ENCODE peak calls at places on chromosomes 11 and 22, in four cellular contexts. Z, E, W and F are unnamed samples.

GRCh38 chr11:7032692-7033091 is 12.4 kb downstream of the NLRP14 start:
- DNase-seq in Z (no peak), E (no peak), W (no peak), F (no peak)

GRCh38 chr22:19984201-19984753 is 32.3 kb downstream of the ARVCF start:
- DNase-seq in Z (no peak), E (no peak), W (peak), F (peak)

GRCh38 chr11:111046291-111046690 is 199.2 kb upstream of the POU2AF2 start:
- DNase-seq in Z (no peak), E (no peak), W (no peak), F (peak)

GRCh38 chr11:111665779-111666178 is 63.5 kb downstream of the SIK2 start:
- DNase-seq in Z (peak), E (peak), W (peak), F (peak)

GRCh38 chr11:16352707-16353106 is 3.6 kb downstream of the SOX6 start:
- DNase-seq in Z (no peak), E (no peak), W (no peak), F (no peak)

GRCh38 chr11:7514099-7514725 is 413 bp downstream of the PPFIBP2 start:
- DNase-seq in Z (no peak), E (peak), W (peak), F (no peak)

GRCh38 chr11:2739531-2740274 is 39.9 kb upstream of the KCNQ1OT1 start:
- DNase-seq in Z (no peak), E (no peak), W (no peak), F (no peak)

GRCh38 chr11:12865871-12866595 is 143.1 kb upstream of the RASSF10 start:
- DNase-seq in Z (no peak), E (no peak), W (no peak), F (no peak)

GRCh38 chr11:67520856-67521824 is 2.1 kb downstream of the CABP2 start:
- DNase-seq in Z (no peak), E (peak), W (no peak), F (no peak)

GRCh38 chr11:46698597-46698996 is 1.8 kb downstream of the ARHGAP1 start:
- DNase-seq in Z (no peak), E (no peak), W (no peak), F (no peak)

GRCh38 chr11:24588075-24588474 is 91.2 kb downstream of the LUZP2 start:
- DNase-seq in Z (no peak), E (no peak), W (peak), F (no peak)

GRCh38 chr11:10600570-10601248 is 32.2 kb upstream of the LYVE1 start:
- DNase-seq in Z (no peak), E (no peak), W (no peak), F (no peak)

GRCh38 chr11:65801153-65801987 is 14.5 kb downstream of the OVOL1 start:
- DNase-seq in Z (no peak), E (no peak), W (no peak), F (no peak)

GRCh38 chr11:89381094-89381493 is 110.1 kb downstream of the NOX4 start:
- DNase-seq in Z (no peak), E (no peak), W (peak), F (peak)

GRCh38 chr11:102223859-102224258 is 93.4 kb upstream of the BIRC3 start:
- DNase-seq in Z (peak), E (no peak), W (no peak), F (no peak)

GRCh38 chr11:43573233-43573632 is 107.3 kb upstream of the HSD17B12 start:
- DNase-seq in Z (no peak), E (peak), W (peak), F (no peak)

GRCh38 chr11:441418-442274 is at the start of gene ANO9:
- DNase-seq in Z (peak), E (peak), W (no peak), F (no peak)

GRCh38 chr11:64056213-64056785 is 20.6 kb downstream of the FLRT1 start:
- DNase-seq in Z (no peak), E (no peak), W (no peak), F (no peak)

GRCh38 chr11:76791861-76792260 is 8.7 kb downstream of the TSKU start:
- DNase-seq in Z (no peak), E (no peak), W (peak), F (peak)

GRCh38 chr11:97963528-97964331 is 1057.0 kb upstream of the CNTN5 start:
- DNase-seq in Z (no peak), E (no peak), W (no peak), F (no peak)

GRCh38 chr22:26735019-26735409 is 77.6 kb downstream of the MIAT start:
- DNase-seq in Z (no peak), E (no peak), W (no peak), F (no peak)

GRCh38 chr22:21014202-21015050 is 539 bp upstream of the P2RX6 start:
- DNase-seq in Z (peak), E (peak), W (peak), F (peak)

GRCh38 chr11:69656536-69657455 is 15.8 kb downstream of the CCND1 start:
- DNase-seq in Z (no peak), E (no peak), W (no peak), F (no peak)

GRCh38 chr22:49269928-49270327 is 557.7 kb downstream of the BRD1 start:
- DNase-seq in Z (no peak), E (no peak), W (no peak), F (no peak)

GRCh38 chr22:48900327-48900597 is 927.4 kb downstream of the BRD1 start:
- DNase-seq in Z (no peak), E (no peak), W (no peak), F (no peak)

GRCh38 chr11:93492464-93493251 is 50.5 kb downstream of the SMCO4 start:
- DNase-seq in Z (no peak), E (no peak), W (no peak), F (no peak)

GRCh38 chr11:13046626-13047570 is 37.8 kb downstream of the RASSF10 start:
- DNase-seq in Z (no peak), E (no peak), W (no peak), F (no peak)

GRCh38 chr11:2561283-2562180 is 116.7 kb downstream of the KCNQ1 start:
- DNase-seq in Z (no peak), E (no peak), W (no peak), F (no peak)